ENCODE peak calls at places on chromosomes 2 and 18, in five cellular contexts. J is uterus, N is psoas muscle, W is aorta, Z is A549. L is an unnamed sample.

GRCh38 chr2:24768601-24769000 is 24.6 kb downstream of the PTRHD1 start:
- DNase-seq in N (peak), W (no peak), Z (no peak), J (peak), L (no peak)

GRCh38 chr2:42523341-42523740 is 29.6 kb upstream of the KCNG3 start:
- DNase-seq in J (no peak), Z (no peak), N (no peak), W (no peak), L (no peak)

GRCh38 chr2:95525294-95526035 is 40.9 kb upstream of the TRIM43B start:
- DNase-seq in N (peak), J (no peak), Z (no peak), W (no peak), L (no peak)

GRCh38 chr2:162090109-162090508 is 16.1 kb upstream of the DPP4 start:
- DNase-seq in J (no peak), Z (no peak), N (no peak), W (no peak), L (no peak)

GRCh38 chr2:229178706-229179105 is 92.4 kb downstream of the PID1 start:
- DNase-seq in N (no peak), J (no peak), W (no peak), Z (no peak), L (no peak)

GRCh38 chr2:223724831-223725230 is 112.6 kb downstream of the AP1S3 start:
- DNase-seq in W (no peak), Z (no peak), J (no peak), N (no peak), L (no peak)

GRCh38 chr2:96694279-96694678 is 45.6 kb downstream of the LMAN2L start:
- DNase-seq in J (no peak), W (no peak), Z (no peak), N (no peak), L (no peak)

GRCh38 chr2:38016177-38016576 is 59.8 kb downstream of the CYP1B1 start:
- DNase-seq in Z (no peak), J (no peak), W (no peak), N (no peak), L (no peak)

GRCh38 chr2:174546519-174547506 is 50.8 kb downstream of the WIPF1 start:
- DNase-seq in N (no peak), Z (no peak), J (no peak), W (no peak), L (no peak)

GRCh38 chr2:42963452-42964068 is 171.2 kb upstream of the HAAO start:
- DNase-seq in J (no peak), N (no peak), Z (no peak), W (peak), L (no peak)

GRCh38 chr2:150191349-150191748 is 296.1 kb downstream of the RND3 start:
- DNase-seq in J (no peak), W (no peak), Z (no peak), N (no peak), L (no peak)

GRCh38 chr2:28624798-28625701 is 126.6 kb upstream of the PPP1CB start:
- DNase-seq in J (peak), Z (no peak), W (peak), N (peak), L (peak)

GRCh38 chr18:57728941-57729511 is 74.1 kb downstream of the ATP8B1 start:
- DNase-seq in J (no peak), N (no peak), W (no peak), Z (no peak), L (no peak)

GRCh38 chr2:160700006-160700405 is 206.4 kb upstream of the RBMS1 start:
- DNase-seq in W (no peak), J (no peak), Z (no peak), N (no peak), L (no peak)

GRCh38 chr2:42947809-42948595 is 155.6 kb upstream of the HAAO start:
- DNase-seq in J (no peak), W (no peak), N (no peak), Z (no peak), L (no peak)

GRCh38 chr2:3289526-3289925 is 88.1 kb downstream of the EIPR1 start:
- DNase-seq in J (no peak), N (no peak), W (no peak), Z (no peak), L (no peak)

GRCh38 chr2:140775426-140775825 is 1355.4 kb downstream of the LRP1B start:
- DNase-seq in Z (no peak), J (no peak), N (no peak), W (no peak), L (no peak)

GRCh38 chr2:168454737-168455691 is 1.1 kb upstream of the CERS6 start:
- DNase-seq in Z (no peak), W (no peak), N (no peak), J (no peak), L (no peak)

GRCh38 chr2:14016289-14016955 is 616.1 kb upstream of the LRATD1 start:
- DNase-seq in Z (no peak), J (no peak), W (no peak), N (no peak), L (no peak)

GRCh38 chr2:88074854-88075292 is 7.2 kb downstream of the SMYD1 start:
- DNase-seq in W (no peak), J (no peak), N (no peak), Z (no peak), L (no peak)

GRCh38 chr2:151437630-151438029 is 27.9 kb downstream of the RIF1 start:
- DNase-seq in N (no peak), J (no peak), W (no peak), Z (no peak), L (no peak)

GRCh38 chr2:235026649-235027557 is 75.1 kb downstream of the SH3BP4 start:
- DNase-seq in N (peak), Z (peak), J (peak), W (no peak), L (peak)

GRCh38 chr2:173400760-173401159 is 46.1 kb downstream of the CDCA7 start:
- DNase-seq in N (no peak), W (no peak), J (no peak), Z (no peak), L (no peak)

GRCh38 chr2:130185896-130186295 is 3.8 kb downstream of the MZT2B start:
- DNase-seq in Z (no peak), J (no peak), W (no peak), N (no peak), L (no peak)

GRCh38 chr2:233818639-233819621 is 35.4 kb downstream of the HJURP start:
- DNase-seq in N (no peak), W (peak), J (no peak), Z (no peak), L (no peak)

GRCh38 chr2:126299469-126299976 is 356.4 kb upstream of the GYPC start:
- DNase-seq in N (no peak), W (no peak), Z (no peak), J (no peak), L (no peak)

GRCh38 chr2:147095376-147095775 is 749.5 kb upstream of the ACVR2A start:
- DNase-seq in N (no peak), Z (no peak), J (no peak), W (no peak), L (no peak)

GRCh38 chr2:196162586-196163180 is 8.7 kb downstream of the STK17B start:
- DNase-seq in N (no peak), J (no peak), W (no peak), Z (no peak), L (no peak)

GRCh38 chr2:12381543-12382323 is 335.0 kb upstream of the TRIB2 start:
- DNase-seq in J (no peak), N (no peak), W (no peak), Z (no peak), L (no peak)

GRCh38 chr18:67232991-67233390 is 283.5 kb downstream of the DSEL start:
- DNase-seq in Z (no peak), N (no peak), J (no peak), W (no peak), L (no peak)

GRCh38 chr2:56589194-56589593 is 405.4 kb downstream of the CCDC85A start:
- DNase-seq in Z (no peak), N (no peak), W (no peak), J (no peak), L (no peak)

GRCh38 chr2:181190711-181191110 is 210.3 kb downstream of the UBE2E3 start:
- DNase-seq in Z (no peak), N (no peak), J (no peak), W (no peak), L (no peak)

GRCh38 chr2:161223139-161223732 is 63.0 kb downstream of the TANK start:
- DNase-seq in W (no peak), N (no peak), J (no peak), Z (no peak), L (peak)

DNA sequence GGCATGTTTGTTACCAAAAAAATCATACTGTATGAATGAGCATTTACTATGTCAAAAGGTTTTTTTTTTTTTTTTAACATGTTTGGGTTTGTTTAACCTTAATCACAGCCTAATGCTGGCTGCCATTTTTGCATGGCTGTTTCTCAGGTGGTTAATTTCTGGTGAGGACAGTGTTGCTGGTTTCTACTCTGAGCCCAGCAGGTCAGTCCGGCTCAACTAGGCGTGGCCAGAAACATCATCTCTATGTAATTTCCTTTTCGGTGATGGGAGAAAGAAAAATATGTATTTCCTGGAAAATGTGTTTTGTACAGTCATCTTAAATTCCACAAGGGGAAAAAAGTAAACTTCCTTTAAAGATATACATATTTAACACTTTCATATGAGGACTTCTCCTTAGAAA is 24.9 kb upstream of the BZW1 start:
- DNase-seq in J (no peak), W (no peak), N (no peak), Z (no peak), L (no peak)
- H3K27ac ChIP-seq in J (no peak), W (no peak), N (no peak), Z (peak), L (peak)

DNA sequence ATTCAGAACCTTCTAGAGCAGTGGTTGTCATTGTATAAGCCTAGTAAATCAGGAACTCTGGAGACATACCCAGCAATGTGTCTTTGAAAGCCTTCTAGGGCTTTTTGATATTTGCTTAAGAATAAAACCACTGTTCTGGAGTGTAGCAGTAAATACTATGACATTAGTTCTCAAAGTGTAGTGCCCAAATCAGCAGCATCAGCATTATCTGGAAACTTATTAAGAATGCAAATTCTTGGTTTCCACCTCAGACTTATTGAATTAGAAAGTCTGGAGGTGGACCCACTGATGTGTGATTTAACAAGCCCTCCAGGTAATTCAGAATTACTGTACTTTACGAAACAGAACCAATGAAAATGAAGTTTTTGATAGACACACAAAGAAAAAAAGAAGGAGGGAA is 509.7 kb downstream of the SUCLG1 start:
- DNase-seq in J (no peak), N (no peak), Z (no peak), W (no peak), L (no peak)
- H3K27ac ChIP-seq in J (no peak), N (no peak), Z (no peak), W (no peak), L (no peak)

DNA sequence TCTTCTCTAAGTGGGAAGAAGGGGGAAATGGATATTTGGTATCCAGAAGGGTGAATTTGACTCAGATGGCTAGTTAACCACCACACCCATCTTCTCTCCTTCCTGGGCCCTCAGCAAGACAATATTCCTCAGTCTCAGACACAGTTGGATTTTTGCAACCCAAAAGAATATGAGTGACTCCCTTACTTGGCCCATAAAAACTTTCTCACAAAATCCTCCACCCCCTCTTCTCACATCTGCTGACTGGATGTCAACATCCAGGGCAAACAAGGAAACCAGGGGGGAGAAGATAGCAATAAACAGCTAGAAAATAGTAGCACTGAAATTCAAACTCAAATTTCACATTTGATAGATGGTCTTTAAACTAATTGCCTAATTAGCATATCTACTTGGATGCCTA is 35.3 kb upstream of the GCC2 start:
- DNase-seq in J (no peak), N (no peak), W (no peak), Z (no peak), L (no peak)
- H3K27ac ChIP-seq in J (no peak), N (no peak), W (no peak), Z (peak), L (no peak)

GRCh38 chr2:10377052-10377746 is 70.9 kb downstream of the ODC1 start:
- DNase-seq in Z (no peak), W (no peak), J (no peak), N (no peak), L (no peak)
- H3K27ac ChIP-seq in Z (no peak), W (no peak), J (no peak), N (no peak), L (no peak)

GRCh38 chr2:71419145-71419544 is 34.2 kb upstream of the DYSF start:
- DNase-seq in N (no peak), Z (no peak), J (no peak), W (no peak), L (no peak)

GRCh38 chr2:71422786-71423185 is 30.6 kb upstream of the DYSF start:
- DNase-seq in Z (no peak), J (no peak), W (no peak), N (no peak), L (no peak)

GRCh38 chr2:71419976-71420375 is 33.4 kb upstream of the DYSF start:
- DNase-seq in J (no peak), N (no peak), W (no peak), Z (no peak), L (no peak)

GRCh38 chr2:71426721-71427120 is 26.6 kb upstream of the DYSF start:
- DNase-seq in J (no peak), W (no peak), Z (no peak), N (no peak), L (no peak)

DNA sequence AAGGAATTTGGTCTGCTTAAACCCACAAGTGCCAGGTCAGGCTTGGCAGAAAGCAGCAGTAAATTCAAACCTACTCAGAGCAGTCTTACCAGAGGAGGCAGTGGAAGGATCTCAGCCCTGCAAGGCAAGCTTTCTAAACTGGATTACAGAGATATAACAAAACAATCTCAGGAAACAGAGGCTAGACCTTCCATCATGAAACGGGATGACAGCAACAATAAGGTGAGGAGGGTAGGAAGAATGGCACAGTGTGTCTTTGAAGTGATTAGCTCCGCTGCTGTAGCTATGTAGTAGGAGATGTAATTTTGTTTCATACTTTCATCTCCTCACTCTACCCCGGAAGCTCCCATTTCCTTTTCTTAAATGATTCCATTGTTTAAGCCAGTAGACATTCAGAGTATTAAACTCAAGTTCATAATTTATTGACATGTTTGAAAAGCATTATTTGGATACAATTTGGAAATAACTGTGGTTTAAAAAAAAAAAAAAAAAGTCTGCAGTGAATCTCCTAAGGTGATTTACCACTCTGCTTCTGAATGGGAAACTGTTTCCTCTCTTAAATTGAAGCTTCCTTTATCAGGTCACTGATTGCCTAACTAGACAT is 29.4 kb upstream of the DYSF start:
- DNase-seq in J (no peak), Z (no peak), N (no peak), W (no peak), L (no peak)
- H3K27ac ChIP-seq in J (no peak), Z (no peak), N (no peak), W (no peak), L (no peak)

GRCh38 chr18:22613058-22613690 is 195.5 kb upstream of the CTAGE1 start:
- DNase-seq in N (no peak), J (no peak), W (no peak), Z (no peak), L (no peak)
- H3K27ac ChIP-seq in N (no peak), J (no peak), W (no peak), Z (peak), L (no peak)